ENCODE peak calls at places on chromosomes 7 and 10, in seven cellular contexts. D is aorta, H is brain microvascular endothelial cell, Z is H1, Q is IMR-90, Y is keratinocyte, B is astrocyte. M is an unnamed sample. For H3K36me3, the result is how much of the 10 kb centered on the place peaks cover.

GRCh38 chr10:74107391-74107790 is 43.2 kb downstream of the AP3M1 start:
- DNase-seq in D (no peak), H (no peak), Z (no peak), Q (no peak), Y (no peak), B (no peak), M (no peak)

GRCh38 chr7:112013262-112013661 is 192.9 kb downstream of the DOCK4 start:
- DNase-seq in D (no peak), H (no peak), Z (no peak), Q (no peak), Y (no peak), B (no peak), M (no peak)

GRCh38 chr10:126481181-126481580 is 92.9 kb upstream of the ADAM12 start:
- DNase-seq in D (no peak), H (no peak), Z (no peak), Q (no peak), Y (no peak), B (no peak), M (no peak)

GRCh38 chr7:4227105-4228010 is 454.7 kb upstream of the FOXK1 start:
- DNase-seq in D (no peak), H (no peak), Z (no peak), Q (no peak), Y (no peak), B (peak), M (no peak)

GRCh38 chr7:94297397-94297838 is 97.3 kb upstream of the COL1A2 start:
- DNase-seq in D (peak), H (peak), Z (no peak), Q (peak), Y (peak), B (peak), M (no peak)

GRCh38 chr10:106931159-106931852 is 233.2 kb downstream of the SORCS1 start:
- DNase-seq in D (no peak), H (no peak), Z (no peak), Q (no peak), Y (no peak), B (no peak), M (no peak)

GRCh38 chr10:88418871-88419270 is 164.2 kb downstream of the RNLS start:
- DNase-seq in D (no peak), H (no peak), Z (no peak), Q (no peak), Y (no peak), B (no peak), M (no peak)

GRCh38 chr10:70283445-70284399 is at the start of gene NPFFR1:
- DNase-seq in D (no peak), H (no peak), Z (no peak), Q (no peak), Y (no peak), B (no peak), M (no peak)

GRCh38 chr7:17239683-17240521 is 58.5 kb upstream of the AHR start:
- DNase-seq in D (no peak), H (peak), Z (no peak), Q (peak), Y (no peak), B (peak), M (no peak)

GRCh38 chr10:50987934-50988333 is 86.4 kb upstream of the PRKG1 start:
- DNase-seq in D (no peak), H (no peak), Z (no peak), Q (no peak), Y (no peak), B (no peak), M (no peak)

GRCh38 chr10:44966129-44966815 is 6.7 kb downstream of the RASSF4 start:
- DNase-seq in D (no peak), H (no peak), Z (no peak), Q (no peak), Y (no peak), B (no peak), M (no peak)

GRCh38 chr10:78520737-78521430 is 487.2 kb downstream of the RPS24 start:
- DNase-seq in D (no peak), H (peak), Z (peak), Q (peak), Y (peak), B (peak), M (peak)

GRCh38 chr10:62330213-62330612 is 44.0 kb upstream of the ZNF365 start:
- DNase-seq in D (no peak), H (no peak), Z (no peak), Q (no peak), Y (no peak), B (no peak), M (no peak)

GRCh38 chr10:60098676-60099601 is 192.6 kb upstream of the CCDC6 start:
- DNase-seq in D (no peak), H (peak), Z (no peak), Q (no peak), Y (no peak), B (no peak), M (no peak)

GRCh38 chr10:84548869-84549268 is 220.5 kb downstream of the CCSER2 start:
- DNase-seq in D (no peak), H (no peak), Z (no peak), Q (no peak), Y (no peak), B (no peak), M (no peak)

GRCh38 chr7:150801242-150801945 is 825 bp downstream of the TMEM176A start:
- DNase-seq in D (no peak), H (no peak), Z (no peak), Q (no peak), Y (no peak), B (no peak), M (no peak)

GRCh38 chr10:43201545-43202131 is 63.4 kb downstream of the CSGALNACT2 start:
- DNase-seq in D (peak), H (no peak), Z (no peak), Q (no peak), Y (no peak), B (no peak), M (no peak)

GRCh38 chr10:94546616-94547175 is 1.1 kb downstream of the HELLS start:
- DNase-seq in D (no peak), H (no peak), Z (no peak), Q (peak), Y (no peak), B (peak), M (no peak)

GRCh38 chr7:92425311-92425947 is 21.9 kb upstream of the GATAD1 start:
- DNase-seq in D (no peak), H (no peak), Z (no peak), Q (no peak), Y (no peak), B (no peak), M (no peak)

GRCh38 chr7:96304573-96304972 is 17.3 kb downstream of the SLC25A13 start:
- DNase-seq in D (no peak), H (no peak), Z (no peak), Q (no peak), Y (no peak), B (no peak), M (no peak)

GRCh38 chr10:29480281-29480954 is 154.4 kb downstream of the SVIL start:
- DNase-seq in D (no peak), H (no peak), Z (no peak), Q (no peak), Y (no peak), B (no peak), M (no peak)

GRCh38 chr10:124744688-124745055 is 494 bp upstream of the FAM53B start:
- DNase-seq in D (no peak), H (peak), Z (no peak), Q (peak), Y (no peak), B (peak), M (no peak)

GRCh38 chr7:5429253-5429856 is 5.7 kb upstream of the TNRC18 start:
- DNase-seq in D (peak), H (no peak), Z (no peak), Q (peak), Y (no peak), B (peak), M (peak)

GRCh38 chr7:44256459-44256858 is 55.7 kb downstream of the YKT6 start:
- DNase-seq in D (no peak), H (no peak), Z (no peak), Q (no peak), Y (no peak), B (no peak), M (no peak)

GRCh38 chr10:72229261-72230251 is 13.5 kb upstream of the ASCC1 start:
- DNase-seq in D (peak), H (no peak), Z (no peak), Q (peak), Y (no peak), B (no peak), M (no peak)

GRCh38 chr10:109956454-109957091 is 33.3 kb upstream of the XPNPEP1 start:
- DNase-seq in D (no peak), H (peak), Z (no peak), Q (peak), Y (no peak), B (no peak), M (no peak)

GRCh38 chr7:63789378-63790176 is 209.1 kb upstream of the ZNF722 start:
- DNase-seq in D (no peak), H (no peak), Z (no peak), Q (no peak), Y (no peak), B (no peak), M (no peak)

GRCh38 chr10:35921866-35922265 is 279.8 kb upstream of the FZD8 start:
- DNase-seq in D (no peak), H (no peak), Z (no peak), Q (no peak), Y (no peak), B (no peak), M (no peak)

GRCh38 chr10:50809596-50809995 is 69.9 kb downstream of the ASAH2B start:
- DNase-seq in D (no peak), H (peak), Z (no peak), Q (peak), Y (no peak), B (no peak), M (no peak)

GRCh38 chr10:122121059-122121458 is 132.1 kb downstream of the TACC2 start:
- DNase-seq in D (no peak), H (no peak), Z (no peak), Q (no peak), Y (no peak), B (no peak), M (no peak)

GRCh38 chr10:3741688-3742461 is 43.1 kb downstream of the KLF6 start:
- DNase-seq in D (no peak), H (no peak), Z (no peak), Q (no peak), Y (no peak), B (peak), M (no peak)
- H3K27ac ChIP-seq in D (no peak), H (no peak), Z (no peak), Q (no peak), Y (peak), B (no peak), M (peak)

GRCh38 chr10:13268841-13269240 is 31.0 kb downstream of the PHYH start:
- DNase-seq in D (no peak), H (no peak), Z (no peak), Q (no peak), Y (no peak), B (no peak), M (no peak)

GRCh38 chr10:13268310-13268709 is 31.6 kb downstream of the PHYH start:
- DNase-seq in D (no peak), H (no peak), Z (no peak), Q (no peak), Y (no peak), B (no peak), M (no peak)

GRCh38 chr10:13271552-13272163 is 28.2 kb downstream of the PHYH start:
- DNase-seq in D (no peak), H (peak), Z (peak), Q (peak), Y (no peak), B (no peak), M (no peak)

GRCh38 chr10:13270877-13271551 is 28.9 kb downstream of the PHYH start:
- DNase-seq in D (no peak), H (peak), Z (no peak), Q (peak), Y (no peak), B (peak), M (no peak)

GRCh38 chr10:13272164-13272571 is 27.7 kb downstream of the PHYH start:
- DNase-seq in D (peak), H (no peak), Z (no peak), Q (peak), Y (no peak), B (peak), M (no peak)
- H3K4me3 ChIP-seq in D (no peak), H (no peak), Z (no peak), Q (peak), Y (no peak), B (no peak), M (no peak)

DNA sequence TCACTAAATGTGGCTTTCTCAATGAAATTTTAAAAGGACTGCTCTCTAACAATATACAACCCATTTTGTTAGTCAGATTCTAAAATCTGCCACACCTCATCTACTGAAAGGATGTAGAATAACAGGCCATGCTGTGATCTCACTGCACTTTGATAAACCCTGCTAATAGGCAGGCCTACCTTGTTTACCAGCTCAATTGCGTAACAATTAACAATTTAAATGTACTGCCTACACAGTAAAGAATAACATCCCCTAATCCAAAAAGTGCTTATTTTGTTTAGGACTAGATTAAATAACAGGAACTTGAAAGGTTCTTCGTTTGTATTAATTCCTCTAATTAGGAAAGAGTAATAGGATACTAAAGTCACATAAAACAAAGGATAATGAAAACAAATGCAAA is 4.5 kb downstream of the SRI start:
- DNase-seq in D (no peak), H (no peak), Z (no peak), Q (no peak), Y (no peak), B (no peak), M (no peak)
- H3K36me3 ChIP-seq in D (under half), H (under half), Z (under half), Q (under half), Y (under half), B (under half), M (half or more)

GRCh38 chr7:24279512-24279911 is 4.5 kb upstream of the NPY start:
- DNase-seq in D (no peak), H (no peak), Z (no peak), Q (no peak), Y (no peak), B (no peak), M (no peak)

GRCh38 chr7:24283900-24284698 is at the start of gene NPY:
- DNase-seq in D (no peak), H (no peak), Z (no peak), Q (no peak), Y (no peak), B (no peak), M (no peak)

GRCh38 chr7:24284699-24285506 is 913 bp downstream of the NPY start:
- DNase-seq in D (no peak), H (no peak), Z (no peak), Q (no peak), Y (no peak), B (no peak), M (no peak)

DNA sequence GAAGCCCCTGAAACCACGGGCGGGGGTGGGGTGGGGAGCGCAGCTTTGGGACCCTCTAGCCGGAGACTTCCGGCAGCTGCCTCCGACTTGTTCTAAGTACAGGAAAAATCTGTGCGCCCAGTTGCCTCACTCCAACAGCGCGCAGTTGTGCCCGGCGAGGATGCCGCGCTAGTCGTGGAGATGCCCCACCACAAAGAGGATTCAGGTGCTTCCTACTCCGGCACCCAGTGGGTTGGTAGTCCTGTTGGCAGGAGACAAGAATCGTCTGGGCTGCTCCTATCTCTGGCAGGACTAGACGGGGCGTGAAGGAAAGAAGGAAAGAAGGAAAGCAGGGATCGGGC is 461 bp upstream of the NPY start:
- DNase-seq in D (no peak), H (no peak), Z (no peak), Q (no peak), Y (no peak), B (no peak), M (no peak)
- H3K27ac ChIP-seq in D (no peak), H (no peak), Z (no peak), Q (no peak), Y (no peak), B (no peak), M (no peak)

GRCh38 chr10:26859241-26860025 is 1.3 kb downstream of the ABI1 start:
- DNase-seq in D (no peak), H (no peak), Z (no peak), Q (peak), Y (no peak), B (no peak), M (no peak)

GRCh38 chr10:26860542-26861325 is at the start of gene ABI1:
- DNase-seq in D (peak), H (peak), Z (peak), Q (peak), Y (peak), B (peak), M (peak)

GRCh38 chr10:26858707-26859034 is 2.1 kb downstream of the ABI1 start:
- DNase-seq in D (no peak), H (no peak), Z (no peak), Q (no peak), Y (peak), B (no peak), M (no peak)

GRCh38 chr10:26860026-26860541 is 674 bp downstream of the ABI1 start:
- DNase-seq in D (peak), H (peak), Z (no peak), Q (peak), Y (no peak), B (peak), M (peak)

GRCh38 chr10:26857991-26858706 is 2.6 kb downstream of the ABI1 start:
- DNase-seq in D (no peak), H (peak), Z (no peak), Q (peak), Y (no peak), B (peak), M (no peak)
- H3K4me3 ChIP-seq in D (peak), H (no peak), Z (peak), Q (no peak), Y (peak), B (peak), M (no peak)